ENCODE peak calls at places on chromosomes 12 and 14, in ten cellular contexts. One of them, this sample, is unnamed.

GRCh38 chr14:22845103-22845394 is 8.7 kb downstream of the MMP14 start:
- DNase-seq in Calu3: no peak
- DNase-seq in foreskin fibroblast: no peak
- DNase-seq in GM20000: no peak
- DNase-seq in HFF-Myc: no peak
- DNase-seq in cardiac fibroblast: no peak
- DNase-seq in HFFc6: no peak
- DNase-seq in tibial artery: no peak
- DNase-seq in right atrium auricular region: no peak
- DNase-seq in fibroblast of pulmonary artery: no peak
- DNase-seq in this sample: no peak

GRCh38 chr14:63406341-63406740 is 87.6 kb upstream of the GPHB5 start:
- DNase-seq in Calu3: no peak
- DNase-seq in foreskin fibroblast: no peak
- DNase-seq in GM20000: no peak
- DNase-seq in HFF-Myc: no peak
- DNase-seq in cardiac fibroblast: no peak
- DNase-seq in HFFc6: no peak
- DNase-seq in tibial artery: no peak
- DNase-seq in right atrium auricular region: no peak
- DNase-seq in fibroblast of pulmonary artery: no peak
- DNase-seq in this sample: no peak

GRCh38 chr12:119667577-119668314 is at the start of gene PRKAB1:
- DNase-seq in Calu3: peak; percentile 99
- DNase-seq in foreskin fibroblast: peak; percentile 99
- DNase-seq in GM20000: peak; percentile 96
- DNase-seq in HFF-Myc: peak; percentile 93
- DNase-seq in cardiac fibroblast: peak; percentile 98
- DNase-seq in HFFc6: peak; percentile 96
- DNase-seq in tibial artery: peak; percentile 94
- DNase-seq in right atrium auricular region: peak; percentile 95
- DNase-seq in fibroblast of pulmonary artery: peak; percentile 98
- DNase-seq in this sample: peak; percentile 92

GRCh38 chr12:109387425-109388166 is 39.9 kb downstream of the MYO1H start:
- DNase-seq in Calu3: peak; percentile 43
- DNase-seq in foreskin fibroblast: peak; percentile 65
- DNase-seq in GM20000: peak; percentile 17
- DNase-seq in HFF-Myc: peak; percentile 32
- DNase-seq in cardiac fibroblast: peak; percentile 56
- DNase-seq in HFFc6: peak; percentile 42
- DNase-seq in tibial artery: no peak
- DNase-seq in right atrium auricular region: no peak
- DNase-seq in fibroblast of pulmonary artery: peak; percentile 50
- DNase-seq in this sample: no peak

GRCh38 chr14:30751646-30752416 is 122.5 kb upstream of the COCH start:
- DNase-seq in Calu3: no peak
- DNase-seq in foreskin fibroblast: no peak
- DNase-seq in GM20000: no peak
- DNase-seq in HFF-Myc: no peak
- DNase-seq in cardiac fibroblast: no peak
- DNase-seq in HFFc6: no peak
- DNase-seq in tibial artery: no peak
- DNase-seq in right atrium auricular region: no peak
- DNase-seq in fibroblast of pulmonary artery: no peak
- DNase-seq in this sample: no peak

GRCh38 chr12:125280482-125281377 is 215.5 kb downstream of the AACS start:
- DNase-seq in Calu3: no peak
- DNase-seq in foreskin fibroblast: no peak
- DNase-seq in GM20000: no peak
- DNase-seq in HFF-Myc: no peak
- DNase-seq in cardiac fibroblast: no peak
- DNase-seq in HFFc6: no peak
- DNase-seq in tibial artery: no peak
- DNase-seq in right atrium auricular region: no peak
- DNase-seq in fibroblast of pulmonary artery: no peak
- DNase-seq in this sample: no peak

GRCh38 chr12:31803306-31804184 is 74.7 kb upstream of the AMN1 start:
- DNase-seq in Calu3: no peak
- DNase-seq in foreskin fibroblast: no peak
- DNase-seq in GM20000: no peak
- DNase-seq in HFF-Myc: no peak
- DNase-seq in cardiac fibroblast: no peak
- DNase-seq in HFFc6: no peak
- DNase-seq in tibial artery: no peak
- DNase-seq in right atrium auricular region: no peak
- DNase-seq in fibroblast of pulmonary artery: no peak
- DNase-seq in this sample: no peak

GRCh38 chr12:112841891-112842290 is 50.3 kb downstream of the RPH3A start:
- DNase-seq in Calu3: no peak
- DNase-seq in foreskin fibroblast: peak; percentile 40
- DNase-seq in GM20000: no peak
- DNase-seq in HFF-Myc: no peak
- DNase-seq in cardiac fibroblast: peak; percentile 33
- DNase-seq in HFFc6: no peak
- DNase-seq in tibial artery: no peak
- DNase-seq in right atrium auricular region: no peak
- DNase-seq in fibroblast of pulmonary artery: peak; percentile 20
- DNase-seq in this sample: no peak

GRCh38 chr12:98053202-98053601 is 462.2 kb upstream of the TMPO start:
- DNase-seq in Calu3: no peak
- DNase-seq in foreskin fibroblast: no peak
- DNase-seq in GM20000: no peak
- DNase-seq in HFF-Myc: no peak
- DNase-seq in cardiac fibroblast: no peak
- DNase-seq in HFFc6: no peak
- DNase-seq in tibial artery: no peak
- DNase-seq in right atrium auricular region: no peak
- DNase-seq in fibroblast of pulmonary artery: no peak
- DNase-seq in this sample: no peak

GRCh38 chr12:95022477-95022876 is 19.0 kb upstream of the NDUFA12 start:
- DNase-seq in Calu3: no peak
- DNase-seq in foreskin fibroblast: no peak
- DNase-seq in GM20000: no peak
- DNase-seq in HFF-Myc: no peak
- DNase-seq in cardiac fibroblast: no peak
- DNase-seq in HFFc6: no peak
- DNase-seq in tibial artery: no peak
- DNase-seq in right atrium auricular region: no peak
- DNase-seq in fibroblast of pulmonary artery: no peak
- DNase-seq in this sample: no peak

GRCh38 chr14:67583711-67584644 is 16.1 kb downstream of the PIGH start:
- DNase-seq in Calu3: peak; percentile 70
- DNase-seq in foreskin fibroblast: peak; percentile 72
- DNase-seq in GM20000: peak; percentile 78
- DNase-seq in HFF-Myc: no peak
- DNase-seq in cardiac fibroblast: peak; percentile 66
- DNase-seq in HFFc6: peak; percentile 43
- DNase-seq in tibial artery: no peak
- DNase-seq in right atrium auricular region: no peak
- DNase-seq in fibroblast of pulmonary artery: peak; percentile 67
- DNase-seq in this sample: no peak

GRCh38 chr14:52150162-52150561 is 81.3 kb upstream of the NID2 start:
- DNase-seq in Calu3: no peak
- DNase-seq in foreskin fibroblast: no peak
- DNase-seq in GM20000: no peak
- DNase-seq in HFF-Myc: no peak
- DNase-seq in cardiac fibroblast: no peak
- DNase-seq in HFFc6: no peak
- DNase-seq in tibial artery: no peak
- DNase-seq in right atrium auricular region: no peak
- DNase-seq in fibroblast of pulmonary artery: no peak
- DNase-seq in this sample: no peak

GRCh38 chr12:128796439-128797118 is 27.2 kb downstream of the SLC15A4 start:
- DNase-seq in Calu3: no peak
- DNase-seq in foreskin fibroblast: no peak
- DNase-seq in GM20000: peak; percentile 37
- DNase-seq in HFF-Myc: no peak
- DNase-seq in cardiac fibroblast: no peak
- DNase-seq in HFFc6: no peak
- DNase-seq in tibial artery: no peak
- DNase-seq in right atrium auricular region: no peak
- DNase-seq in fibroblast of pulmonary artery: no peak
- DNase-seq in this sample: no peak

GRCh38 chr14:44154889-44155288 is 352.2 kb downstream of the FSCB start:
- DNase-seq in Calu3: no peak
- DNase-seq in foreskin fibroblast: no peak
- DNase-seq in GM20000: no peak
- DNase-seq in HFF-Myc: no peak
- DNase-seq in cardiac fibroblast: peak; percentile 35
- DNase-seq in HFFc6: no peak
- DNase-seq in tibial artery: no peak
- DNase-seq in right atrium auricular region: no peak
- DNase-seq in fibroblast of pulmonary artery: no peak
- DNase-seq in this sample: no peak

GRCh38 chr14:44154446-44154845 is 352.6 kb downstream of the FSCB start:
- DNase-seq in Calu3: no peak
- DNase-seq in foreskin fibroblast: no peak
- DNase-seq in GM20000: no peak
- DNase-seq in HFF-Myc: no peak
- DNase-seq in cardiac fibroblast: no peak
- DNase-seq in HFFc6: no peak
- DNase-seq in tibial artery: no peak
- DNase-seq in right atrium auricular region: no peak
- DNase-seq in fibroblast of pulmonary artery: no peak
- DNase-seq in this sample: no peak

GRCh38 chr14:44151120-44151519 is 356.0 kb downstream of the FSCB start:
- DNase-seq in Calu3: no peak
- DNase-seq in foreskin fibroblast: no peak
- DNase-seq in GM20000: no peak
- DNase-seq in HFF-Myc: no peak
- DNase-seq in cardiac fibroblast: no peak
- DNase-seq in HFFc6: no peak
- DNase-seq in tibial artery: no peak
- DNase-seq in right atrium auricular region: no peak
- DNase-seq in fibroblast of pulmonary artery: no peak
- DNase-seq in this sample: no peak

DNA sequence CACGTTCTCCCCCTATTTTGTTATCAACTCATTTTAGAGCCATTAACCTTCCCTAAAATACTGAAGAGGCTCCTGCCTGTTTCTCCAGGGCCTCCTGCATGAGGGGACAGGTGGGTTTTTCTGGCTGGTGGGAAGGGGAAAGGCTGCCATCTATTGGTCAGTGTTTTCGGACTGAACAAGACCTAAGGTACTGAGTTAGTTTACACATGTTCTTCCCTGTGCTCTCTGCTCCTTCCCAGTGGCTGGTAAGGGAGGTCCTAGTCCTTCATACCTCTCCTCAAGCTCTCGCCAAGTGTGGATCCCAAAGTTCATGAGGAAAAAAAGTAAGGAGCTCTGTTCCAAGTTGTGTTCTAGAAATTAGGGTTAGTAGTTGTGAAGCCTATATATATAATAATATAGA is 357.5 kb downstream of the FSCB start:
- DNase-seq in Calu3: peak; percentile 1
- DNase-seq in foreskin fibroblast: no peak
- DNase-seq in GM20000: no peak
- DNase-seq in HFF-Myc: no peak
- DNase-seq in cardiac fibroblast: peak; percentile 22
- DNase-seq in HFFc6: no peak
- DNase-seq in tibial artery: no peak
- DNase-seq in right atrium auricular region: no peak
- DNase-seq in fibroblast of pulmonary artery: peak; percentile 33
- DNase-seq in this sample: no peak
- TF ChIP-seq CTCF in Calu3: no peak
- TF ChIP-seq CTCF in foreskin fibroblast: no peak
- TF ChIP-seq CTCF in GM20000: no peak
- TF ChIP-seq CTCF in HFF-Myc: no peak
- TF ChIP-seq CTCF in cardiac fibroblast: peak; percentile 8
- TF ChIP-seq CTCF in HFFc6: no peak
- TF ChIP-seq CTCF in tibial artery: no peak
- TF ChIP-seq CTCF in right atrium auricular region: no peak
- TF ChIP-seq CTCF in fibroblast of pulmonary artery: peak; percentile 55
- TF ChIP-seq CTCF in this sample: no peak

GRCh38 chr14:106141242-106142220 is 615.1 kb downstream of the TMEM121 start:
- DNase-seq in Calu3: no peak
- DNase-seq in foreskin fibroblast: no peak
- DNase-seq in GM20000: no peak
- DNase-seq in HFF-Myc: no peak
- DNase-seq in cardiac fibroblast: no peak
- DNase-seq in HFFc6: no peak
- DNase-seq in tibial artery: no peak
- DNase-seq in right atrium auricular region: no peak
- DNase-seq in fibroblast of pulmonary artery: no peak
- DNase-seq in this sample: no peak
- TF ChIP-seq CTCF in Calu3: no peak
- TF ChIP-seq CTCF in foreskin fibroblast: no peak
- TF ChIP-seq CTCF in GM20000: peak; percentile 1
- TF ChIP-seq CTCF in HFF-Myc: peak; percentile 11
- TF ChIP-seq CTCF in cardiac fibroblast: no peak
- TF ChIP-seq CTCF in HFFc6: no peak
- TF ChIP-seq CTCF in tibial artery: no peak
- TF ChIP-seq CTCF in right atrium auricular region: no peak
- TF ChIP-seq CTCF in fibroblast of pulmonary artery: no peak
- TF ChIP-seq CTCF in this sample: no peak

DNA sequence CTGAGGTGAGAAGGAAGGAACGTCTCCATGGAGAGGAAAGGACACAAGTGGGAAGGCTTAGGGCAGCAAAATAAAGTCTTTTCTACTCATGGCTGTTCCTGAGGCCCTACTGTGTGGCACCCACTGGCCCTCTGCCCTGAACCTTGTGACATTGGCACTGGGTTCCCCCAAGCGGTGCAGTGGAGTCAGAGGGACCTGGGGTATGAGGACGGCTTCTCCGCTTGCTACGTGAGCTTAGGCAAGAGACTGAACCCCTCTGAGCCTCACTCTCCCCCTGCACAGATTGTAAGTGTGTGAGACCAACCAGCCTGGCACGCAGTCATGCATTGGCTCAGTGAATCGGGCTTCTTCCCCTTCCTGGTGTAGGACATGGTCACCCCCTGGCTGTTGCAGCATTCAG is 19.7 kb downstream of the SLC6A12 start:
- DNase-seq in Calu3: no peak
- DNase-seq in foreskin fibroblast: no peak
- DNase-seq in GM20000: no peak
- DNase-seq in HFF-Myc: no peak
- DNase-seq in cardiac fibroblast: no peak
- DNase-seq in HFFc6: no peak
- DNase-seq in tibial artery: no peak
- DNase-seq in right atrium auricular region: no peak
- DNase-seq in fibroblast of pulmonary artery: no peak
- DNase-seq in this sample: no peak
- TF ChIP-seq CTCF in Calu3: no peak
- TF ChIP-seq CTCF in foreskin fibroblast: no peak
- TF ChIP-seq CTCF in GM20000: no peak
- TF ChIP-seq CTCF in HFF-Myc: no peak
- TF ChIP-seq CTCF in cardiac fibroblast: no peak
- TF ChIP-seq CTCF in HFFc6: no peak
- TF ChIP-seq CTCF in tibial artery: no peak
- TF ChIP-seq CTCF in right atrium auricular region: no peak
- TF ChIP-seq CTCF in fibroblast of pulmonary artery: no peak
- TF ChIP-seq CTCF in this sample: no peak

GRCh38 chr12:5889381-5890047 is 55.5 kb downstream of the ANO2 start:
- DNase-seq in Calu3: no peak
- DNase-seq in foreskin fibroblast: no peak
- DNase-seq in GM20000: no peak
- DNase-seq in HFF-Myc: no peak
- DNase-seq in cardiac fibroblast: no peak
- DNase-seq in HFFc6: no peak
- DNase-seq in tibial artery: no peak
- DNase-seq in right atrium auricular region: peak; percentile 42
- DNase-seq in fibroblast of pulmonary artery: no peak
- DNase-seq in this sample: no peak
- TF ChIP-seq CTCF in Calu3: no peak
- TF ChIP-seq CTCF in foreskin fibroblast: no peak
- TF ChIP-seq CTCF in GM20000: no peak
- TF ChIP-seq CTCF in HFF-Myc: peak; percentile 25
- TF ChIP-seq CTCF in cardiac fibroblast: no peak
- TF ChIP-seq CTCF in HFFc6: no peak
- TF ChIP-seq CTCF in tibial artery: no peak
- TF ChIP-seq CTCF in right atrium auricular region: no peak
- TF ChIP-seq CTCF in fibroblast of pulmonary artery: no peak
- TF ChIP-seq CTCF in this sample: no peak

GRCh38 chr14:99522025-99522401 is 40.8 kb downstream of the CCNK start:
- DNase-seq in Calu3: no peak
- DNase-seq in foreskin fibroblast: no peak
- DNase-seq in GM20000: no peak
- DNase-seq in HFF-Myc: no peak
- DNase-seq in cardiac fibroblast: no peak
- DNase-seq in HFFc6: no peak
- DNase-seq in tibial artery: no peak
- DNase-seq in right atrium auricular region: no peak
- DNase-seq in fibroblast of pulmonary artery: no peak
- DNase-seq in this sample: no peak
- TF ChIP-seq CTCF in Calu3: no peak
- TF ChIP-seq CTCF in foreskin fibroblast: no peak
- TF ChIP-seq CTCF in GM20000: no peak
- TF ChIP-seq CTCF in HFF-Myc: no peak
- TF ChIP-seq CTCF in cardiac fibroblast: no peak
- TF ChIP-seq CTCF in HFFc6: no peak
- TF ChIP-seq CTCF in tibial artery: no peak
- TF ChIP-seq CTCF in right atrium auricular region: no peak
- TF ChIP-seq CTCF in fibroblast of pulmonary artery: no peak
- TF ChIP-seq CTCF in this sample: no peak

This sample was measured in activated B cell treated with CpG ODN at 0.5 μM for 24 hours.